ENCODE peak calls at places on chromosomes 11 and 22, in six cellular contexts. B, C, W, A, H and N are unnamed samples. For H3K27me3 and H3K9me3, the result is how much of the 10 kb centered on the place peaks cover.

GRCh38 chr11:7538466-7539454 is 25.0 kb downstream of the PPFIBP2 start:
- DNase-seq in B (no peak), C (no peak), W (no peak), A (no peak), H (peak), N (no peak)

GRCh38 chr11:123055132-123055924 is 6.6 kb downstream of the HSPA8 start:
- DNase-seq in B (no peak), C (no peak), W (no peak), A (no peak), H (no peak), N (no peak)

GRCh38 chr11:121487191-121487590 is 34.4 kb upstream of the SORL1-AS1 start:
- DNase-seq in B (no peak), C (no peak), W (no peak), A (no peak), H (peak), N (no peak)

GRCh38 chr11:76459299-76459698 is 14.5 kb downstream of the EMSY start:
- DNase-seq in B (no peak), C (no peak), W (no peak), A (no peak), H (no peak), N (no peak)

GRCh38 chr22:35403356-35403755 is 3.4 kb downstream of the MCM5 start:
- DNase-seq in B (no peak), C (no peak), W (no peak), A (no peak), H (no peak), N (no peak)

GRCh38 chr11:44454686-44455085 is 110.8 kb upstream of the CD82 start:
- DNase-seq in B (no peak), C (no peak), W (no peak), A (no peak), H (no peak), N (no peak)

GRCh38 chr11:41201156-41201555 is 258.3 kb downstream of the LRRC4C start:
- DNase-seq in B (no peak), C (peak), W (no peak), A (no peak), H (peak), N (no peak)

GRCh38 chr11:13210424-13210823 is 67.2 kb upstream of the BMAL1 start:
- DNase-seq in B (peak), C (peak), W (peak), A (peak), H (peak), N (no peak)

GRCh38 chr11:67420646-67421420 is 5.4 kb downstream of the CARNS1 start:
- DNase-seq in B (peak), C (peak), W (peak), A (peak), H (peak), N (peak)

GRCh38 chr11:69326622-69327219 is 32.8 kb downstream of the MYEOV start:
- DNase-seq in B (peak), C (no peak), W (no peak), A (no peak), H (no peak), N (no peak)

GRCh38 chr11:57426439-57426753 is 525 bp downstream of the SLC43A3 start:
- DNase-seq in B (peak), C (no peak), W (no peak), A (no peak), H (no peak), N (no peak)

GRCh38 chr11:16737860-16738197 is 618 bp upstream of the C11orf58 start:
- DNase-seq in B (no peak), C (peak), W (no peak), A (no peak), H (peak), N (no peak)

GRCh38 chr22:25658641-25659040 is 83.3 kb upstream of the MYO18B start:
- DNase-seq in B (no peak), C (no peak), W (no peak), A (no peak), H (no peak), N (no peak)

GRCh38 chr11:27427183-27427980 is 45.2 kb downstream of the LGR4 start:
- DNase-seq in B (no peak), C (no peak), W (no peak), A (no peak), H (no peak), N (no peak)

GRCh38 chr22:19974935-19975706 is 33.5 kb upstream of the TXNRD2 start:
- DNase-seq in B (no peak), C (no peak), W (no peak), A (no peak), H (no peak), N (no peak)

GRCh38 chr11:65887026-65887722 is 1.1 kb downstream of the FIBP start:
- DNase-seq in B (no peak), C (no peak), W (no peak), A (no peak), H (no peak), N (no peak)

GRCh38 chr11:115792903-115793302 is 288.7 kb upstream of the CADM1 start:
- DNase-seq in B (no peak), C (no peak), W (no peak), A (no peak), H (no peak), N (no peak)

GRCh38 chr11:12050911-12051667 is 42.7 kb upstream of the DKK3 start:
- DNase-seq in B (no peak), C (no peak), W (no peak), A (no peak), H (no peak), N (no peak)

GRCh38 chr11:35009191-35009940 is 92.9 kb downstream of the PDHX start:
- DNase-seq in B (no peak), C (no peak), W (no peak), A (no peak), H (no peak), N (no peak)

GRCh38 chr22:19882446-19883381 is 28.0 kb upstream of the GNB1L start:
- DNase-seq in B (no peak), C (no peak), W (no peak), A (no peak), H (no peak), N (no peak)

GRCh38 chr11:79466411-79466810 is 25.6 kb upstream of the TENM4 start:
- DNase-seq in B (no peak), C (no peak), W (no peak), A (peak), H (no peak), N (no peak)

GRCh38 chr22:38257650-38258246 is 15.1 kb downstream of the TMEM184B start:
- DNase-seq in B (no peak), C (peak), W (no peak), A (no peak), H (no peak), N (no peak)
- H3K4me3 ChIP-seq in B (no peak), C (no peak), W (peak), A (peak), H (no peak), N (no peak)

DNA sequence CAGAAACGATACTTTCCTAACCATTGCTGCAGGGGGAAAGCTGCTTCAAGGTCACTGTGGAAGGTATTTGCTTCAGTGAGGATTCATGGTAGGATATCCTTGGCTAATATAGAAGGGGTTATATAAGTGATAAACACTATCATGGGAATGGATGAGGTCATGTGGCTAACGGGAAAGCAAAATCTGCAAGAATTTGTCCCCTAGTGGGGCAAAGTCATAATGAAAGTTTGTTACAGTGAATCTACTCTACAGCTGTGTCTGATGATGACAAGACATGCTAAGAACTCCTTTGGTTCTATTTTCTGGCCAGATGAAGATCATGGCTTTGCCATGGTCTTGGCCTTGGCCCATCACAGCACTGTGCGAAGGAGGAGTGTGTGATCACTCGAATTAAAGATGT is 13.8 kb downstream of the MMP20 start:
- DNase-seq in B (no peak), C (no peak), W (no peak), A (no peak), H (no peak), N (no peak)
- H3K27me3 ChIP-seq in B (under half), C (under half), W (under half), A (under half), H (under half), N (under half)

DNA sequence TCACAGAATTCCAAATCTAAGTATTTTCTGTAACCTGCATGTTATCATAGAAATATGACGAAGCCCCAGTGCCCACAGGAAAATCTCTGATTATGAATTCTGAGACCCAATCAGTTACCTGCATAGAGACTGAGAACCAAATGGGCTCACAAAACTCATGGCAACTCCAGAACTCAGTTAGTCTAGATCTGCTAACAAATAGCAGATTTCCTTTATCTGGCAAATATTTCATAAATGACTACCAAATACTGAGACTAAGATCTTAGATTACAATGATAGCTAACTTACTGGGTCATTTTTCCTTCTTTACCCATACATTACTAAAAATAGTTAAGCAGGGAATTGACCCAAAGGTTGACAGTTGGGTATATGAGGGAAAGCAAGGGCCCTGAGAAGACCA is 228.1 kb upstream of the FAT3 start:
- DNase-seq in B (no peak), C (no peak), W (no peak), A (no peak), H (no peak), N (no peak)
- H3K9me3 ChIP-seq in B (under half), C (under half), W (under half), A (under half), H (under half), N (under half)

GRCh38 chr11:94769897-94770296 is 1.7 kb downstream of the AMOTL1 start:
- DNase-seq in B (peak), C (no peak), W (no peak), A (no peak), H (no peak), N (no peak)

GRCh38 chr11:94767701-94768601 is at the start of gene AMOTL1:
- DNase-seq in B (peak), C (peak), W (peak), A (peak), H (peak), N (no peak)

GRCh38 chr11:94768602-94769511 is 701 bp downstream of the AMOTL1 start:
- DNase-seq in B (peak), C (peak), W (no peak), A (no peak), H (peak), N (no peak)

GRCh38 chr11:94766656-94767291 is 1.4 kb upstream of the AMOTL1 start:
- DNase-seq in B (no peak), C (peak), W (no peak), A (no peak), H (peak), N (no peak)

DNA sequence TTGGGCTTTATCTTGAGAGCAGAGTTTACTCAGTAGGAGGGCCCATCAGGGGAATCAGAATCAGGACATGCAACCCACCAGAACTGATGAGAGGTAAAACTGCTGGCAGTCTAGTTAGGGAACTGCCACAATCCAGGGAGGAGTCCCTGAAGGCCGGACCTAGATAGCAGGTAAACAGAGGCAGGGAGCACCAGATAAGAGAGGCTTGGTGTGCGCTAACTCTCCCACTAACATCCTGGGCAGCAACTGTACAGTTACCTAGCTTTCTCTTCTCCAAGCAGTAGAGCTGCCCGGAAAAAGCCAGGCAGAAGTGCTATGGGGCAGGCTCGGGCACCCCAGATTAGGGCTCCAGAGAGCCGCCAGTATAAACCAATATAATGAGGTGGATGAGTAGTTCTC is 865 bp upstream of the AMOTL1 start:
- DNase-seq in B (peak), C (no peak), W (no peak), A (no peak), H (no peak), N (no peak)
- H3K4me3 ChIP-seq in B (no peak), C (no peak), W (no peak), A (no peak), H (no peak), N (no peak)

DNA sequence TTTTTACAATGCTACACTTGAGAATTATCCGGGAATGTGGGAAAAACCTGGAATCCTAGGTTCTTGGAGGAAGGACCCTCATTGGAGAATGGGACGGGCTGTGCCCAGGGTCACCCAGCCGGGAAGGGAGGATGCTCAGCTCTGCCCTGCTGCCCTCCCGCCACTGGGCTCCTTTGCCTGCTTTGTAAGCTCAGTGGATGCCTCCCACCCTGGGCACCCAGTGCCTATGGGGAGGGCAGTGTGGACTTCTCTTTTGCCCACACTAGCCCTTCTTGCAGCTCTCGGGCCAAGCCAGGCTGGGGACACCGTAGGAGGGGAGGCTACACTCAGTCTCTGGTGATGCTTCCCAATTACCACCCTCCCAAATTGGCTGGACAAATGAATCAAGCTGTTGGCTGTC is 316.8 kb downstream of the CTTN start:
- DNase-seq in B (no peak), C (no peak), W (no peak), A (no peak), H (no peak), N (no peak)
- H3K27me3 ChIP-seq in B (under half), C (under half), W (under half), A (under half), H (under half), N (under half)

GRCh38 chr22:41874090-41874489 is 40.8 kb downstream of the SHISA8 start:
- DNase-seq in B (no peak), C (no peak), W (no peak), A (no peak), H (no peak), N (no peak)

GRCh38 chr22:41873391-41873790 is 40.5 kb downstream of the SREBF2 start:
- DNase-seq in B (no peak), C (no peak), W (no peak), A (no peak), H (no peak), N (no peak)

GRCh38 chr22:41863472-41863871 is 30.6 kb downstream of the SREBF2 start:
- DNase-seq in B (no peak), C (no peak), W (no peak), A (no peak), H (no peak), N (no peak)

GRCh38 chr22:41870786-41871185 is 37.9 kb downstream of the SREBF2 start:
- DNase-seq in B (no peak), C (no peak), W (no peak), A (no peak), H (no peak), N (no peak)

GRCh38 chr22:41868556-41868955 is 35.7 kb downstream of the SREBF2 start:
- DNase-seq in B (no peak), C (no peak), W (no peak), A (no peak), H (no peak), N (no peak)
- H3K9me3 ChIP-seq in B (under half), C (under half), W (under half), A (under half), H (under half), N (under half)

GRCh38 chr22:24180316-24181087 is 785 bp upstream of the SUSD2 start:
- DNase-seq in B (no peak), C (no peak), W (no peak), A (no peak), H (no peak), N (no peak)

GRCh38 chr22:24181996-24182560 is 791 bp downstream of the SUSD2 start:
- DNase-seq in B (peak), C (no peak), W (no peak), A (no peak), H (no peak), N (no peak)

GRCh38 chr22:24179478-24180210 is 1.6 kb upstream of the SUSD2 start:
- DNase-seq in B (no peak), C (no peak), W (no peak), A (no peak), H (no peak), N (no peak)

GRCh38 chr22:24183321-24184031 is 2.2 kb downstream of the SUSD2 start:
- DNase-seq in B (peak), C (no peak), W (no peak), A (no peak), H (no peak), N (no peak)

DNA sequence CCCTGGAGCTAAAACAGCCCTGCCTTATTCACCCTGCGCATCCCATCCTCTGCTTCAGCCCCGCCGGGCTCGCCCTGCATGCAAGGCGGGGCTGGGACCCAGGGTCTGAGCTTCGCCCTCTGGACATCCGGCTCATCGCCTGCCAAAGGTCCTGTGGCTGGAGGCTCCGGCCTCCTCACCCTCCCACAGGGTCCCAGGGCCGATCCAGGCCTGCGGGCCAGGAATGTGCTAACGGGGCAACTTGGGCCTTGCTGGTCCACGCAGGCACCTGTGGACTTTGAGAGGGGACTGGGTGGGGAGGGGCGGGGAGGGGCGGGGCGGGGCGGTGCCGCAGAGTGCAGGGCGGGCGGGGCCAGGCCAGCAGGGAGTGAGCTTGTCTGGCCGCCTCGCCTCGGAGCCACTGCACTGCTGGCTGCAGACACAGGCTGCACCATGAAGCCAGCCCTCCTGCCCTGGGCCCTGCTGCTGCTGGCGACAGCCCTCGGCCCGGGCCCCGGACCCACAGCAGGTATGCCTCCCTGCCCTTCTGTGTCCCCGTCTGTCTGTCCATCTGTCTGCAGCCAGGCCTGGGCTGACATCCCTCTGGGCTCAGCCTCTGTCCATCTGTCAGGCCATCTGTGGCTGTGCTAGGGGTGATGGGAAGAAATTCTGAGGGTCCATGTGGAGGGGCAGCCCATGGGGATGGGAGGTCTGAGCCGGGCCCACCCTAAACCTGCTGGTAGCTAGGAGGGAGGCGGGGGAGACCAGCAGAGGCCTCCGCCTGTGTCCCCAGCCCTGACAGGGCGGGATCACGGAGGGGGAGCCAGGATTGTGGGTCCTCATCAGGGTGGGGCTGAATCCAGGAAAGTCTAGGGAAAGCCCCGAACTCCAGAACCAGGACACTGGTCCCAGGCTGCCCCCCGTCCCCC is at the start of gene SUSD2:
- DNase-seq in B (peak), C (peak), W (no peak), A (no peak), H (peak), N (no peak)
- H3K4me3 ChIP-seq in B (no peak), C (no peak), W (no peak), A (no peak), H (no peak), N (no peak)

DNA sequence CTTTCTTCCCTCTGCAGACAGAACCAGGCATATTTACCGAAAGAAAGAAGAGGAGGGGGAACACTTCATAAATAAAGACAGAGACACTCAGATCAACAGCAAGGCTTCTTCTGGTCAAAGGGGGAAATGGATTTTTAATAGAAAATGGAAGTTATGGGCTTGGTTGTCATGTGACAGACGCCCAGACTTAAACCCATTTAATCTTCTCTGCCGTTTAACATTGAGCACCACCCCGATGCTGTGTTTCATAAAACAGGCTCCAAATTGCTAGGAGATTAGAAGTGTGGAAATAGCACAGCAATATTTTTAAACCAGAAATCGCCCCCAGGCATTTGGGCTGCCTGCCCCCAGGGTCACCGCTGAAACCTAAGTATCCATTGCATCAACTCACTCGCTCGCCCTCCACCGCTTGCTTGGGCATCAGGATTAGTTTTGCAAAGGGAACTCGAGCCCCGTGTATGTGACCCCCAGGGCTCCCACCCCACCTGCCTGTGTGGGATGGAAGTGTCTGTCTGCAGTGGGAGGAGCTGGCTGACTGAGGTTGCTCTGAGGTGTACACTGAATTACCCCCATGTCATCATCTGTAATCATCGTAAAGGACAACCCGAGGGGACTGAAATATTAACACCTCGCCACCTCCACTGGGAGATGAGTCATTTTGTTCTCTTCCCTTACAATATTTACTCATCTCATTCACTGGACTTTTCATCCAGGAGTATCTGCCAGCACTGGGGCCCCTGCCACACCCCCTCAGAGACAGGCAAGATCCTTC is 10.7 kb downstream of the DSCAML1 start:
- DNase-seq in B (no peak), C (no peak), W (no peak), A (no peak), H (no peak), N (no peak)
- H3K27me3 ChIP-seq in B (under half), C (under half), W (under half), A (under half), H (under half), N (under half)